ENCODE peak calls at places on chromosomes 13 and 19, in eight cellular contexts. D is HEK293T; Z is epithelial cell of esophagus; I is G401; C is AML-193; L is glutamatergic neuron; A is DMS 273 treated with DMSO at 0.1 percent for 48 hours; N is activated CD4-positive, alpha-beta T cell treated with anti-CD3 and anti-CD28 coated beads for 24 hours. W is an unnamed sample.
A peak's percentile ranks its signal among the peaks of the same experiment; 100 is the strongest.

GRCh38 chr19:47381653-47382279 is 32.7 kb downstream of the DHX34 start:
- DNase-seq in I (no peak), L (no peak), N (no peak), A (no peak), Z (no peak), C (peak; percentile 16), D (no peak), W (no peak)

GRCh38 chr13:90640976-90641375 is 706.5 kb upstream of the MIR17HG start:
- DNase-seq in Z (peak; percentile 62), D (no peak), A (no peak), N (no peak), L (no peak), C (no peak), I (no peak), W (no peak)

GRCh38 chr19:19461671-19462622 is 53.4 kb downstream of the TSSK6 start:
- DNase-seq in A (no peak), N (no peak), D (no peak), Z (peak; percentile 34), C (no peak), I (peak; percentile 88), L (peak; percentile 72), W (peak; percentile 61)

GRCh38 chr13:45473627-45474026 is 8.9 kb downstream of the COG3 start:
- DNase-seq in N (no peak), D (peak; percentile 22), C (peak; percentile 33), Z (no peak), L (no peak), A (no peak), I (no peak), W (no peak)

GRCh38 chr19:34715357-34715756 is 18.7 kb upstream of the ZNF181 start:
- DNase-seq in N (no peak), C (no peak), I (no peak), D (no peak), Z (no peak), L (no peak), A (no peak), W (no peak)

GRCh38 chr19:21256722-21257121 is 72.5 kb downstream of the ZNF708 start:
- DNase-seq in C (no peak), I (peak; percentile 9), D (no peak), L (no peak), N (no peak), A (no peak), Z (peak; percentile 69), W (no peak)

GRCh38 chr19:49968279-49968922 is 7.4 kb upstream of the SIGLEC11 start:
- DNase-seq in I (no peak), N (no peak), L (no peak), A (no peak), D (no peak), C (peak; percentile 78), Z (no peak), W (no peak)

GRCh38 chr13:107835339-107836018 is 379.9 kb downstream of the LIG4 start:
- DNase-seq in C (peak; percentile 22), I (no peak), Z (no peak), D (no peak), A (no peak), N (no peak), L (no peak), W (no peak)

GRCh38 chr19:1591421-1592022 is 1.1 kb downstream of the MBD3 start:
- DNase-seq in Z (no peak), D (no peak), C (no peak), I (no peak), N (no peak), A (no peak), L (no peak), W (no peak)